ENCODE peak calls at places on chromosomes 3 and 15, in ten cellular contexts. One of them, this sample, is unnamed.

GRCh38 chr3:63323766-63324165 is 45.7 kb downstream of the SYNPR start:
- DNase-seq in fibroblast of the aortic adventitia: no peak
- DNase-seq in dermis microvascular lymphatic vessel endothelial cell: no peak
- DNase-seq in BE2C: no peak
- DNase-seq in MM.1S: no peak
- DNase-seq in Daoy: no peak
- DNase-seq in stimulated activated CD4-positive, alpha-beta T cell treated with anti-CD3 and anti-CD28 coated beads, Interleukin-4, amount 100 ng/mL, for 24 hours: no peak
- DNase-seq in NCI-H2081: no peak
- DNase-seq in 8988T: no peak
- DNase-seq in posterior cingulate gyrus: no peak
- DNase-seq in this sample: no peak

GRCh38 chr3:67593761-67594234 is 60.6 kb downstream of the SUCLG2 start:
- DNase-seq in fibroblast of the aortic adventitia: peak
- DNase-seq in dermis microvascular lymphatic vessel endothelial cell: no peak
- DNase-seq in BE2C: peak
- DNase-seq in MM.1S: no peak
- DNase-seq in Daoy: peak
- DNase-seq in stimulated activated CD4-positive, alpha-beta T cell treated with anti-CD3 and anti-CD28 coated beads, Interleukin-4, amount 100 ng/mL, for 24 hours: no peak
- DNase-seq in NCI-H2081: no peak
- DNase-seq in 8988T: no peak
- DNase-seq in posterior cingulate gyrus: no peak
- DNase-seq in this sample: peak

GRCh38 chr3:72694398-72694797 is 153.8 kb downstream of the SHQ1 start:
- DNase-seq in fibroblast of the aortic adventitia: peak
- DNase-seq in dermis microvascular lymphatic vessel endothelial cell: no peak
- DNase-seq in BE2C: no peak
- DNase-seq in MM.1S: no peak
- DNase-seq in Daoy: peak
- DNase-seq in stimulated activated CD4-positive, alpha-beta T cell treated with anti-CD3 and anti-CD28 coated beads, Interleukin-4, amount 100 ng/mL, for 24 hours: no peak
- DNase-seq in NCI-H2081: no peak
- DNase-seq in 8988T: no peak
- DNase-seq in posterior cingulate gyrus: no peak
- DNase-seq in this sample: peak

GRCh38 chr3:154779571-154779970 is 300.5 kb upstream of the MME start:
- DNase-seq in fibroblast of the aortic adventitia: peak
- DNase-seq in dermis microvascular lymphatic vessel endothelial cell: no peak
- DNase-seq in BE2C: no peak
- DNase-seq in MM.1S: no peak
- DNase-seq in Daoy: no peak
- DNase-seq in stimulated activated CD4-positive, alpha-beta T cell treated with anti-CD3 and anti-CD28 coated beads, Interleukin-4, amount 100 ng/mL, for 24 hours: no peak
- DNase-seq in NCI-H2081: no peak
- DNase-seq in 8988T: no peak
- DNase-seq in posterior cingulate gyrus: no peak
- DNase-seq in this sample: no peak

GRCh38 chr15:90690585-90690984 is 26.6 kb upstream of the BLM start:
- DNase-seq in fibroblast of the aortic adventitia: peak
- DNase-seq in dermis microvascular lymphatic vessel endothelial cell: no peak
- DNase-seq in BE2C: no peak
- DNase-seq in MM.1S: no peak
- DNase-seq in Daoy: no peak
- DNase-seq in stimulated activated CD4-positive, alpha-beta T cell treated with anti-CD3 and anti-CD28 coated beads, Interleukin-4, amount 100 ng/mL, for 24 hours: no peak
- DNase-seq in NCI-H2081: no peak
- DNase-seq in 8988T: no peak
- DNase-seq in posterior cingulate gyrus: no peak
- DNase-seq in this sample: no peak

GRCh38 chr3:42518800-42519567 is 16.5 kb downstream of the VIPR1 start:
- DNase-seq in fibroblast of the aortic adventitia: no peak
- DNase-seq in dermis microvascular lymphatic vessel endothelial cell: no peak
- DNase-seq in BE2C: no peak
- DNase-seq in MM.1S: no peak
- DNase-seq in Daoy: no peak
- DNase-seq in stimulated activated CD4-positive, alpha-beta T cell treated with anti-CD3 and anti-CD28 coated beads, Interleukin-4, amount 100 ng/mL, for 24 hours: no peak
- DNase-seq in NCI-H2081: no peak
- DNase-seq in 8988T: no peak
- DNase-seq in posterior cingulate gyrus: no peak
- DNase-seq in this sample: no peak

GRCh38 chr15:79329186-79329611 is 18.3 kb downstream of the TMED3 start:
- DNase-seq in fibroblast of the aortic adventitia: peak
- DNase-seq in dermis microvascular lymphatic vessel endothelial cell: peak
- DNase-seq in BE2C: peak
- DNase-seq in MM.1S: no peak
- DNase-seq in Daoy: peak
- DNase-seq in stimulated activated CD4-positive, alpha-beta T cell treated with anti-CD3 and anti-CD28 coated beads, Interleukin-4, amount 100 ng/mL, for 24 hours: no peak
- DNase-seq in NCI-H2081: no peak
- DNase-seq in 8988T: no peak
- DNase-seq in posterior cingulate gyrus: no peak
- DNase-seq in this sample: peak

GRCh38 chr3:9302425-9303181 is 53.2 kb upstream of the SRGAP3 start:
- DNase-seq in fibroblast of the aortic adventitia: peak
- DNase-seq in dermis microvascular lymphatic vessel endothelial cell: peak
- DNase-seq in BE2C: peak
- DNase-seq in MM.1S: peak
- DNase-seq in Daoy: peak
- DNase-seq in stimulated activated CD4-positive, alpha-beta T cell treated with anti-CD3 and anti-CD28 coated beads, Interleukin-4, amount 100 ng/mL, for 24 hours: peak
- DNase-seq in NCI-H2081: peak
- DNase-seq in 8988T: peak
- DNase-seq in posterior cingulate gyrus: peak
- DNase-seq in this sample: peak

GRCh38 chr15:34582461-34583357 is 742 bp downstream of the GOLGA8B start:
- DNase-seq in fibroblast of the aortic adventitia: peak
- DNase-seq in dermis microvascular lymphatic vessel endothelial cell: peak
- DNase-seq in BE2C: peak
- DNase-seq in MM.1S: peak
- DNase-seq in Daoy: peak
- DNase-seq in stimulated activated CD4-positive, alpha-beta T cell treated with anti-CD3 and anti-CD28 coated beads, Interleukin-4, amount 100 ng/mL, for 24 hours: peak
- DNase-seq in NCI-H2081: peak
- DNase-seq in 8988T: peak
- DNase-seq in posterior cingulate gyrus: no peak
- DNase-seq in this sample: no peak

This sample was measured in HFFc6.